ENCODE peak calls at places on chromosomes 12 and 14, in seven cellular contexts. One of them, this sample, is unnamed.

GRCh38 chr12:50400104-50400637 is 514 bp upstream of the LARP4 start:
- DNase-seq in NCI-H1105 treated with DMSO at 0.1 percent for 48 hours: peak; percentile 16
- DNase-seq in astrocyte: no peak
- DNase-seq in activated T-cell treated with anti-CD3 and anti-CD28 coated beads for 1 hour: no peak
- DNase-seq in left kidney: peak; percentile 54
- DNase-seq in NCI-H1417: peak; percentile 91
- DNase-seq in stimulated activated CD4-positive, alpha-beta T cell treated with anti-CD3 and anti-CD28 coated beads, Interleukin-1b, Interleukin-23, amount 100 ng/mL, for 4 hours: no peak
- DNase-seq in this sample: no peak

GRCh38 chr12:107320031-107320928 is 226.9 kb upstream of the CRY1 start:
- DNase-seq in NCI-H1417: peak; percentile 78
- DNase-seq in activated T-cell treated with anti-CD3 and anti-CD28 coated beads for 1 hour: peak; percentile 68
- DNase-seq in left kidney: peak; percentile 80
- DNase-seq in astrocyte: peak; percentile 69
- DNase-seq in stimulated activated CD4-positive, alpha-beta T cell treated with anti-CD3 and anti-CD28 coated beads, Interleukin-1b, Interleukin-23, amount 100 ng/mL, for 4 hours: peak; percentile 71
- DNase-seq in NCI-H1105 treated with DMSO at 0.1 percent for 48 hours: peak; percentile 68
- DNase-seq in this sample: peak; percentile 58

GRCh38 chr14:33364536-33364935 is 425.9 kb downstream of the NPAS3 start:
- DNase-seq in stimulated activated CD4-positive, alpha-beta T cell treated with anti-CD3 and anti-CD28 coated beads, Interleukin-1b, Interleukin-23, amount 100 ng/mL, for 4 hours: no peak
- DNase-seq in left kidney: peak; percentile 84
- DNase-seq in NCI-H1417: peak; percentile 55
- DNase-seq in NCI-H1105 treated with DMSO at 0.1 percent for 48 hours: no peak
- DNase-seq in astrocyte: no peak
- DNase-seq in activated T-cell treated with anti-CD3 and anti-CD28 coated beads for 1 hour: no peak
- DNase-seq in this sample: no peak

GRCh38 chr14:105500036-105500725 is 9.1 kb downstream of the TEDC1 start:
- DNase-seq in stimulated activated CD4-positive, alpha-beta T cell treated with anti-CD3 and anti-CD28 coated beads, Interleukin-1b, Interleukin-23, amount 100 ng/mL, for 4 hours: no peak
- DNase-seq in left kidney: no peak
- DNase-seq in activated T-cell treated with anti-CD3 and anti-CD28 coated beads for 1 hour: no peak
- DNase-seq in NCI-H1417: no peak
- DNase-seq in NCI-H1105 treated with DMSO at 0.1 percent for 48 hours: no peak
- DNase-seq in astrocyte: no peak
- DNase-seq in this sample: no peak

GRCh38 chr12:19189522-19189921 is 60.0 kb downstream of the PLEKHA5 start:
- DNase-seq in left kidney: no peak
- DNase-seq in astrocyte: no peak
- DNase-seq in activated T-cell treated with anti-CD3 and anti-CD28 coated beads for 1 hour: no peak
- DNase-seq in NCI-H1105 treated with DMSO at 0.1 percent for 48 hours: no peak
- DNase-seq in stimulated activated CD4-positive, alpha-beta T cell treated with anti-CD3 and anti-CD28 coated beads, Interleukin-1b, Interleukin-23, amount 100 ng/mL, for 4 hours: no peak
- DNase-seq in NCI-H1417: no peak
- DNase-seq in this sample: no peak

GRCh38 chr12:50151047-50151687 is 16.0 kb downstream of the CERS5 start:
- DNase-seq in NCI-H1105 treated with DMSO at 0.1 percent for 48 hours: no peak
- DNase-seq in left kidney: peak; percentile 9
- DNase-seq in NCI-H1417: no peak
- DNase-seq in stimulated activated CD4-positive, alpha-beta T cell treated with anti-CD3 and anti-CD28 coated beads, Interleukin-1b, Interleukin-23, amount 100 ng/mL, for 4 hours: no peak
- DNase-seq in astrocyte: peak; percentile 49
- DNase-seq in activated T-cell treated with anti-CD3 and anti-CD28 coated beads for 1 hour: no peak
- DNase-seq in this sample: peak; percentile 42

GRCh38 chr12:116436561-116437249 is 122.5 kb upstream of the MAP1LC3B2 start:
- DNase-seq in activated T-cell treated with anti-CD3 and anti-CD28 coated beads for 1 hour: no peak
- DNase-seq in left kidney: no peak
- DNase-seq in astrocyte: no peak
- DNase-seq in NCI-H1105 treated with DMSO at 0.1 percent for 48 hours: no peak
- DNase-seq in stimulated activated CD4-positive, alpha-beta T cell treated with anti-CD3 and anti-CD28 coated beads, Interleukin-1b, Interleukin-23, amount 100 ng/mL, for 4 hours: no peak
- DNase-seq in NCI-H1417: no peak
- DNase-seq in this sample: no peak

GRCh38 chr12:77725611-77726010 is 105.1 kb upstream of the NAV3 start:
- DNase-seq in activated T-cell treated with anti-CD3 and anti-CD28 coated beads for 1 hour: no peak
- DNase-seq in NCI-H1417: no peak
- DNase-seq in astrocyte: peak; percentile 95
- DNase-seq in left kidney: no peak
- DNase-seq in stimulated activated CD4-positive, alpha-beta T cell treated with anti-CD3 and anti-CD28 coated beads, Interleukin-1b, Interleukin-23, amount 100 ng/mL, for 4 hours: no peak
- DNase-seq in NCI-H1105 treated with DMSO at 0.1 percent for 48 hours: no peak
- DNase-seq in this sample: no peak

GRCh38 chr12:117030187-117030896 is 68.9 kb downstream of the TESC start:
- DNase-seq in astrocyte: no peak
- DNase-seq in NCI-H1105 treated with DMSO at 0.1 percent for 48 hours: peak; percentile 29
- DNase-seq in activated T-cell treated with anti-CD3 and anti-CD28 coated beads for 1 hour: no peak
- DNase-seq in NCI-H1417: peak; percentile 47
- DNase-seq in stimulated activated CD4-positive, alpha-beta T cell treated with anti-CD3 and anti-CD28 coated beads, Interleukin-1b, Interleukin-23, amount 100 ng/mL, for 4 hours: no peak
- DNase-seq in left kidney: no peak
- DNase-seq in this sample: no peak

GRCh38 chr14:21106506-21107359 is 5.9 kb downstream of the TMEM253 start:
- DNase-seq in astrocyte: peak; percentile 57
- DNase-seq in NCI-H1417: peak; percentile 89
- DNase-seq in activated T-cell treated with anti-CD3 and anti-CD28 coated beads for 1 hour: peak; percentile 67
- DNase-seq in stimulated activated CD4-positive, alpha-beta T cell treated with anti-CD3 and anti-CD28 coated beads, Interleukin-1b, Interleukin-23, amount 100 ng/mL, for 4 hours: peak; percentile 64
- DNase-seq in NCI-H1105 treated with DMSO at 0.1 percent for 48 hours: peak; percentile 80
- DNase-seq in left kidney: peak; percentile 93
- DNase-seq in this sample: peak; percentile 75